ENCODE peak calls at places on chromosome 17, in eight cellular contexts. S is cardiac muscle cell, W is progenitor cell of endocrine pancreas, U is left lung, Y is GM06990, E is osteocyte, T is neural progenitor cell, C is lower leg skin. B is an unnamed sample.

GRCh38 chr17:71084219-71084618 is 914.9 kb downstream of the KCNJ2 start:
- DNase-seq in C (no peak), E (no peak), U (no peak), T (peak), W (no peak), Y (no peak), S (peak), B (no peak)

GRCh38 chr17:77738666-77739531 is 219.6 kb upstream of the TNRC6C start:
- DNase-seq in U (no peak), W (no peak), E (peak), S (no peak), C (peak), Y (no peak), T (no peak), B (no peak)

GRCh38 chr17:37824534-37825485 is 80.0 kb upstream of the HNF1B start:
- DNase-seq in T (no peak), U (no peak), W (no peak), S (peak), Y (no peak), C (peak), E (no peak), B (no peak)

GRCh38 chr17:82892869-82893565 is 53.2 kb upstream of the ZNF750 start:
- DNase-seq in W (no peak), C (no peak), T (no peak), E (no peak), S (peak), Y (no peak), U (peak), B (no peak)

GRCh38 chr17:2150871-2151270 is 96.0 kb downstream of the HIC1 start:
- DNase-seq in U (no peak), Y (no peak), T (no peak), S (no peak), E (no peak), C (peak), W (no peak), B (no peak)

GRCh38 chr17:59754547-59754946 is 47.1 kb downstream of the VMP1 start:
- DNase-seq in W (no peak), C (no peak), E (no peak), U (no peak), T (no peak), S (no peak), Y (no peak), B (no peak)

GRCh38 chr17:21297597-21297996 is 13.1 kb downstream of the MAP2K3 start:
- DNase-seq in S (no peak), Y (no peak), C (no peak), T (peak), U (peak), W (no peak), E (no peak), B (no peak)

GRCh38 chr17:45229681-45230409 is 8.2 kb downstream of the FMNL1 start:
- DNase-seq in U (peak), T (no peak), E (no peak), S (no peak), W (no peak), C (peak), Y (peak), B (peak)

GRCh38 chr17:75082683-75083082 is 5.1 kb upstream of the SLC16A5 start:
- DNase-seq in T (no peak), C (no peak), E (no peak), W (no peak), Y (no peak), S (no peak), U (no peak), B (no peak)

GRCh38 chr17:12282056-12282455 is 261.4 kb downstream of the MAP2K4 start:
- DNase-seq in Y (no peak), W (no peak), T (no peak), U (no peak), C (no peak), S (no peak), E (no peak), B (no peak)

GRCh38 chr17:40068129-40068581 is 5.4 kb downstream of the THRA start:
- DNase-seq in E (no peak), S (no peak), U (no peak), T (peak), C (no peak), W (no peak), Y (no peak), B (no peak)

GRCh38 chr17:7548585-7549400 is at the start of gene TNFSF12:
- DNase-seq in E (no peak), W (no peak), Y (peak), S (peak), T (peak), U (peak), C (peak), B (peak)
- TF ChIP-seq CTCF in E (peak), W (peak), Y (no peak), S (peak), T (no peak), U (peak), C (no peak), B (no peak)

DNA sequence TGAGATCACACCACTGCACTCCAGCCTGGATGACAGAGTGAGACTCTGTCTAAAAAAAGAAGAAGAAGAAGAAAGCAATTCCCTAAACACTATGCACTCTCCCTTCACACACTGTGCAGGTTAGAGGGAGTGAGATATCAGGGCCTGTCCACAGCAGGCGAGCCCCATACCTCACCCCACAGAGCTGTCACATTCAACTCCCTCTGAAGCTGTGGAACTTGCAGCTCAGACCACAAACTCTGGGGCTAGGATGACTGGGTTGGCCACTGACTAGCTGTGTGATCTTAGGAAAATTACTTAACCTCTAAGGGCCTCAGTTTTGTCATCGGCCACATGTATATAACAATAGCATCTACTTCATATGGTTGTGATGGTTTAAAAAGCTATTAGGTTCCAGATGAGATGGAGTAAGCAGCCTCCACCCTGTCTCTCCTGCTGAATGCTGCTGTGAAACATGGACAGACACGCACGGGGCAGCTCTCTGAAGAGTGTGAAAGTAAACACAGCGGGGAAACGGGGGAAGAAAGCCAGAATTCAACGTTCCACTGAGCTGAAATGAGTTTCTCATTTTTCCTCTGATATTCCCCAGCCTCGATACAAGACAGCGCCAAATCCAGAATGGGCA is 13.6 kb upstream of the PYY start:
- DNase-seq in S (no peak), Y (no peak), C (no peak), W (no peak), E (no peak), U (peak), T (no peak), B (no peak)
- TF ChIP-seq CTCF in S (no peak), Y (no peak), C (no peak), W (no peak), E (no peak), U (no peak), T (no peak), B (no peak)

DNA sequence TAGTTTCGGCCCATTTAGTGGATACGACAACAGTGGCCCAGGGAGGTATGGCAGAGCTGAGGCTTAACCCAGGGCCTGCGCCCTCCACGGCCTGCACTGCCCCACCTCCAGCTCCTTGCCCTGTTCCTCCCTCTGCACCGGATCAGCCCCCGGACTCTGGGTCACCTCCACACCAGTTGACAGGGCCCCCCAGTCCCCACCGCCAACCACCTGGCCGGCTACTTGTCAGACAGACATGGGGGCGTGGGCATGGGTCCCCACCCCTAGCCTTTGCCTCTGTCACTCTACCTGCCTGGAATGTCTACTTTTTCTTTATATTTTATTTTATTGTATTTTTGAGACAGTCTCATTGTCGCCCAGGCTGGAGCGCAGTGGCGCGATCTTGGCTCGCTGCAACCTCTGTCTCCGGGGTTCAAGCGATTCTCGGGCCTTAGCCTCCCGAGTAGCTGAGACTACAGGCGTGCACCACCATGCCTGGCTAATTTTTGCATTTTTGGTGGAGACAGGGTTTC is 3.0 kb upstream of the ACTG1 start:
- DNase-seq in W (peak), S (no peak), C (no peak), U (peak), E (no peak), T (no peak), Y (no peak), B (no peak)
- TF ChIP-seq CTCF in W (no peak), S (no peak), C (no peak), U (no peak), E (no peak), T (no peak), Y (no peak), B (no peak)

GRCh38 chr17:36629252-36629847 is 28.0 kb downstream of the MRM1 start:
- DNase-seq in U (peak), E (peak), W (peak), T (peak), S (peak), Y (peak), C (peak), B (peak)
- TF ChIP-seq CTCF in U (peak), E (peak), W (peak), T (peak), S (peak), Y (peak), C (no peak), B (peak)

GRCh38 chr17:3308603-3309002 is 10.4 kb upstream of the OR3A1 start:
- DNase-seq in T (no peak), Y (no peak), W (no peak), C (no peak), S (no peak), E (no peak), U (no peak), B (no peak)
- TF ChIP-seq CTCF in T (no peak), Y (no peak), W (no peak), C (no peak), S (no peak), E (no peak), U (no peak), B (no peak)

DNA sequence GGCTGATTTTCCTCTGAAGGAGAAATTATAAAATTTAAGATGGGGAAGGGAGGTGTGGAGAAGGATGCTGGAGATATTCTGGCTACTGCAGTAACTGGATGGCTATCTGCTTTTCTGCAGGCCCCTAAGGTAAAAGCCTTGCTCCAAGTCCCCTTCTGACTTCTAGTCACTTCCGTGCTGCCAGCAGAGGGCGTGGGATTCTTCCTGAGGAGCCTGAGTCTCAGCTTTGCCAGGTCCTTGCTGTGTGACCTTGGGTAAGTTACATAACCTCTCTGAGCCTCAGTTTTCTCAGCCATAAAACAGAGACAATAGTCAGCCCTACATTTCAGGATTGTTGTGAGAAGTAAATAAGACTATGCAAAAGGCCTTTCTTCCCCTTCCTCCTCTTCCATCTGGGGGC is 24.3 kb upstream of the TMEM220 start:
- DNase-seq in S (peak), Y (no peak), W (no peak), U (no peak), C (no peak), T (peak), E (no peak), B (peak)
- TF ChIP-seq CTCF in S (peak), Y (peak), W (peak), U (no peak), C (no peak), T (peak), E (peak), B (peak)

DNA sequence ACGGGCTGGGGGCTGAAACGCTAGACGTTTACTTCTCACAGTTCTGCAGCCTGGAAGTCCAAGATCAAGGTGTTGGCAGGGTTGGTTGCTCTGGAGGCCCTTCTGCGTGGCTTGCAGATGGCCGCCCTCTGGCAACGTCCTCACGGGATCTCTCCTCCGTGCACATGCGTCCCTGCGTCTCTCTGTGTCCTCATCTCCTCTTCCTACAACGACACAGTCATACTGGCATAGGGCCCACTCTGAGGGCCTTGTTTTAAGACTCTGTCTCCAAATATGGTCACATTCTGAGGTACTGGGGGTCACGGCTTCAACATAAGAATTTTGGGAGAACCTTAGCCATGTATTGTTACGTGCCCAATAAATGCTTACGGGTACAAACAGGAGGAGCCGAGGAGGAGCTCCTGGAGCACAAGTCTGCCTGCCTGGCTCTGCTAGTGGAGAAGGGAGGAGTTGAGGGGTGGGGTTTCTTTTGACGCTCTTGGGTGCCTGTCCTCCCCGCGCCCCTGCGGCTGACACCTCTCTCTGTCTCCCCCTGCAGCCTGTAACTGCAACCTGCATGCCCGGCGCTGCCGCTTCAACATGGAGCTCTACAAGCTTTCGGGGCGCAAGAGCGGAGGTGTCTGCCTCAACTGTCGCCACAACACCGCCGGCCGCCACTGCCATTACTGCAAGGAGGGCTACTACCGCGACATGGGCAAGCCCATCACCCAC is 141.1 kb downstream of the NTN1 start:
- DNase-seq in T (peak), C (no peak), S (no peak), W (no peak), Y (no peak), E (no peak), U (no peak), B (no peak)
- TF ChIP-seq CTCF in T (peak), C (no peak), S (no peak), W (peak), Y (no peak), E (no peak), U (no peak), B (no peak)

DNA sequence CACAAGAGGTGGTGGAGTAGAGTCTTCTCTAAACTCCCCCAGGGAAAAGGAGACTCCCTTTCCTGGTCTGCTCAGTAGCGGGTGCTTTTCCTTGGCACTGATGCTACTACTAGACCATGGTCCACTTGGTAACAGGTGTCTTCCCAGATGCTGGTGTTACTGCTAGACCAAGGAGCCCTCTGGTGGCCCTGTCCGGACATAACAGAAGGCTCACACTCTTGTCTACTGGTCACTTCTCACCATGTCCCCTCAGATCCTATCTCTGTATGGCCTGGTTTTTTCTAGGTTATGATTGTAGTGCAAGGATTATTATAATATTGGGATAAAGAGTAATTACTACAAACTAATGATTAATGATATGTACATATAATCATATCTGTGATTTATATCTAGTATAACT is 49.7 kb upstream of the ARL4D start:
- DNase-seq in Y (no peak), W (no peak), T (no peak), S (no peak), E (no peak), U (no peak), C (no peak), B (no peak)
- TF ChIP-seq CTCF in Y (no peak), W (no peak), T (no peak), S (no peak), E (no peak), U (no peak), C (no peak), B (peak)

B was measured in GM13977.